ENCODE peak calls at places on chromosomes 4 and X, in six cellular contexts. A is stimulated activated CD4-positive, alpha-beta T cell treated with anti-CD3 and anti-CD28 coated beads, TNF-alpha, amount 100 ng/mL, for 4 hours; U is NCI-H510A treated with DMSO at 0.1 percent for 48 hours; S is hypothalamus; L is stromal cell of bone marrow; W is posterior cingulate gyrus. B is an unnamed sample.

GRCh38 chr4:8015512-8015911 is 75.9 kb upstream of the AFAP1 start:
- DNase-seq in A (no peak), S (no peak), U (no peak), L (no peak), W (no peak), B (peak; percentile 21)

GRCh38 chr4:4668355-4669210 is 126.7 kb upstream of the STX18 start:
- DNase-seq in W (no peak), A (no peak), U (no peak), L (no peak), S (no peak), B (no peak)

GRCh38 chrX:43349363-43349762 is 306.7 kb upstream of the MAOA start:
- DNase-seq in A (no peak), U (peak; percentile 40), S (no peak), W (no peak), L (no peak), B (no peak)

GRCh38 chrX:144681501-144681900 is 565.8 kb upstream of the SPANXN1 start:
- DNase-seq in A (no peak), U (no peak), W (no peak), S (no peak), L (peak; percentile 61), B (no peak)

GRCh38 chr4:127685292-127685691 is 44.9 kb upstream of the SLC25A31 start:
- DNase-seq in S (no peak), U (no peak), W (no peak), L (no peak), A (no peak), B (no peak)

GRCh38 chrX:12711435-12712040 is 79.7 kb upstream of the PRPS2 start:
- DNase-seq in L (no peak), S (no peak), W (no peak), U (no peak), A (no peak), B (no peak)

GRCh38 chr4:1405636-1406415 is 416 bp downstream of the NKX1-1 start:
- DNase-seq in W (peak; percentile 70), A (no peak), U (no peak), L (no peak), S (no peak), B (no peak)

GRCh38 chr4:186621959-186622553 is 66.7 kb upstream of the MTNR1A start:
- DNase-seq in U (no peak), A (no peak), S (no peak), L (peak; percentile 90), W (no peak), B (no peak)

GRCh38 chr4:88109123-88109864 is 49.1 kb downstream of the ABCG2 start:
- DNase-seq in L (no peak), W (no peak), A (no peak), S (no peak), U (no peak), B (no peak)

GRCh38 chr4:8908206-8908893 is 36.7 kb upstream of the HMX1 start:
- DNase-seq in S (no peak), U (no peak), A (no peak), L (no peak), W (peak; percentile 58), B (no peak)

GRCh38 chr4:106708604-106708876 is 327.6 kb downstream of the DKK2 start:
- DNase-seq in W (no peak), S (no peak), U (no peak), L (no peak), A (no peak), B (no peak)

GRCh38 chr4:985123-985830 is 1.6 kb upstream of the IDUA start:
- DNase-seq in L (no peak), U (peak; percentile 23), A (peak; percentile 48), W (no peak), S (no peak), B (no peak)

GRCh38 chr4:183507928-183508327 is 3.1 kb downstream of the ING2 start:
- DNase-seq in A (no peak), L (no peak), U (no peak), W (no peak), S (no peak), B (no peak)

GRCh38 chr4:62528874-62529273 is 1328.7 kb downstream of the ADGRL3 start:
- DNase-seq in L (no peak), W (no peak), U (no peak), A (no peak), S (no peak), B (no peak)

GRCh38 chr4:9952415-9952950 is 68.8 kb downstream of the SLC2A9 start:
- DNase-seq in W (no peak), S (no peak), L (no peak), A (no peak), U (no peak), B (no peak)

GRCh38 chrX:71107762-71108360 is 1.3 kb upstream of the CXorf65 start:
- DNase-seq in W (no peak), L (no peak), A (no peak), U (no peak), S (no peak), B (no peak)

GRCh38 chr4:113232194-113232593 is 182.7 kb downstream of the ANK2 start:
- DNase-seq in W (no peak), A (no peak), U (no peak), S (no peak), L (no peak), B (no peak)

GRCh38 chr4:165027762-165028402 is 3.9 kb upstream of the TRIM60 start:
- DNase-seq in S (peak; percentile 2), W (no peak), L (no peak), U (no peak), A (no peak), B (no peak)